ENCODE peak calls at places on chromosome 12, in seven cellular contexts. T, B, O, X, G, C and F are unnamed samples.
A peak's percentile ranks its signal among the peaks of the same experiment; 100 is the strongest.

GRCh38 chr12:89693639-89694202 is 14.9 kb downstream of the ATP2B1 start:
- DNase-seq in C (no peak), O (no peak), T (no peak), B (no peak), X (no peak), G (no peak), F (no peak)

GRCh38 chr12:109724321-109724892 is 10.8 kb downstream of the FAM222A start:
- DNase-seq in O (no peak), G (no peak), B (no peak), T (no peak), C (no peak), X (no peak), F (no peak)

GRCh38 chr12:120265203-120265482 is 387 bp downstream of the PXN start:
- DNase-seq in B (peak; percentile 24), G (no peak), C (no peak), O (no peak), T (no peak), X (no peak), F (no peak)

GRCh38 chr12:122421263-122421814 is 1.1 kb downstream of the CLIP1 start:
- DNase-seq in B (peak; percentile 77), X (no peak), C (no peak), T (no peak), O (peak; percentile 31), G (peak; percentile 40), F (no peak)

GRCh38 chr12:119715268-119715620 is 47.3 kb downstream of the PRKAB1 start:
- DNase-seq in C (no peak), O (no peak), T (no peak), B (no peak), G (peak; percentile 27), X (no peak), F (no peak)

GRCh38 chr12:80814453-80814852 is 97.7 kb downstream of the MYF5 start:
- DNase-seq in C (no peak), O (no peak), X (no peak), T (no peak), B (no peak), G (no peak), F (no peak)

GRCh38 chr12:108140501-108140900 is 11.4 kb downstream of the WSCD2 start:
- DNase-seq in C (no peak), O (no peak), B (no peak), G (no peak), T (no peak), X (peak; percentile 44), F (no peak)

GRCh38 chr12:2299207-2299606 is 246.4 kb downstream of the CACNA1C start:
- DNase-seq in O (no peak), T (no peak), B (no peak), C (no peak), G (no peak), X (peak; percentile 26), F (no peak)

GRCh38 chr12:122227341-122227740 is 1.5 kb upstream of the DIABLO start:
- DNase-seq in C (no peak), B (no peak), X (no peak), O (no peak), G (no peak), T (no peak), F (peak; percentile 33)

DNA sequence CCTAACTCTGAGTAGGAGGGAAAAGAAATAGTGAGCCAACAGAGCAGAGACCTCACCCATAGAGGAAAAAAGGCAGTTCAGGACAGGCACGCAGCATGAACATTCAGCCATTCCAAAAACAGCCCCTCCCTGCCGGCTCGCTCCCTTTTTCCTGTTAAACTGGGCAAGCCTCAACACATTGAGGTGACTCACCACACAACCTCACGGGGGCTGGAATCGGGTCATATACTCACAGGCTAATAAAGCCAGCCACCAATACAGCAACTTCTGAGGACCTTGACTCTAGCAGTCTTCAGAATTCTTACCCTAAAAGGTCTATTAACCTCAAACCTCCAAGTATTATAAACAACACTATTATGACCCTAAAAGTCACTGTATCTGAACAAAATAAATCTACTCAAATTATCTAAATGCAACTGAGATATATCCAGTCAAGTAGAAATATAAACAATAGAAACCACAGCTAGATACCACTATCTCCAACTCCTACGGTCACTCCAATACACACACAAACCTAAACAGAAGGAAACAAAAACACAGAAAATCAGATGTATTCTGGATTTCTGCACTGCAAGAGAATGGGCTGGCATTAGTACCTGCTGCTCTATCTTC is 6.3 kb downstream of the YBX3 start:
- DNase-seq in C (peak; percentile 75), T (peak; percentile 75), G (peak; percentile 5), B (peak; percentile 92), O (peak; percentile 78), X (peak; percentile 87), F (no peak)
- H3K4me3 ChIP-seq in C (peak overlapping the region; percentile 14), T (peak overlapping the region; percentile 13), G (no peak overlapping the region), B (peak overlapping the region; percentile 83), O (peak overlapping the region; percentile 96), X (peak overlapping the region; percentile 96), F (no peak overlapping the region)

GRCh38 chr12:102950107-102950949 is 7.1 kb upstream of the ASCL1 start:
- DNase-seq in T (no peak), C (no peak), X (peak; percentile 89), B (no peak), G (peak; percentile 65), O (no peak), F (no peak)
- H3K9me3 ChIP-seq in T (no peaks in the 10 kb centered on the region), C (no peaks in the 10 kb centered on the region), X (no peaks in the 10 kb centered on the region), B (no peaks in the 10 kb centered on the region), G (no peaks in the 10 kb centered on the region), O (peaks cover 6% of the 10 kb centered on the region), F (no peaks in the 10 kb centered on the region)

GRCh38 chr12:105331805-105332251 is 1.3 kb downstream of the C12orf75 start:
- DNase-seq in X (peak; percentile 76), T (no peak), C (no peak), B (no peak), O (no peak), G (peak; percentile 24), F (no peak)
- H3K4me3 ChIP-seq in X (peak overlapping the region; percentile 85), T (peak overlapping the region; percentile 62), C (peak overlapping the region; percentile 81), B (no peak overlapping the region), O (no peak overlapping the region), G (peak overlapping the region; percentile 38), F (peak overlapping the region; percentile 65)

GRCh38 chr12:57777367-57777766 is 5.0 kb downstream of the EEF1AKMT3 start:
- DNase-seq in B (no peak), X (no peak), T (no peak), C (no peak), O (no peak), G (no peak), F (no peak)

GRCh38 chr12:57776247-57776587 is 3.8 kb downstream of the EEF1AKMT3 start:
- DNase-seq in G (no peak), B (no peak), T (no peak), C (no peak), O (no peak), X (no peak), F (no peak)

GRCh38 chr12:57775044-57775443 is 2.6 kb downstream of the EEF1AKMT3 start:
- DNase-seq in X (no peak), O (no peak), B (no peak), T (no peak), G (no peak), C (no peak), F (no peak)

GRCh38 chr12:57772429-57773322 is at the start of gene EEF1AKMT3:
- DNase-seq in G (peak; percentile 62), T (no peak), X (no peak), B (peak; percentile 42), C (peak; percentile 71), O (peak; percentile 75), F (no peak)

DNA sequence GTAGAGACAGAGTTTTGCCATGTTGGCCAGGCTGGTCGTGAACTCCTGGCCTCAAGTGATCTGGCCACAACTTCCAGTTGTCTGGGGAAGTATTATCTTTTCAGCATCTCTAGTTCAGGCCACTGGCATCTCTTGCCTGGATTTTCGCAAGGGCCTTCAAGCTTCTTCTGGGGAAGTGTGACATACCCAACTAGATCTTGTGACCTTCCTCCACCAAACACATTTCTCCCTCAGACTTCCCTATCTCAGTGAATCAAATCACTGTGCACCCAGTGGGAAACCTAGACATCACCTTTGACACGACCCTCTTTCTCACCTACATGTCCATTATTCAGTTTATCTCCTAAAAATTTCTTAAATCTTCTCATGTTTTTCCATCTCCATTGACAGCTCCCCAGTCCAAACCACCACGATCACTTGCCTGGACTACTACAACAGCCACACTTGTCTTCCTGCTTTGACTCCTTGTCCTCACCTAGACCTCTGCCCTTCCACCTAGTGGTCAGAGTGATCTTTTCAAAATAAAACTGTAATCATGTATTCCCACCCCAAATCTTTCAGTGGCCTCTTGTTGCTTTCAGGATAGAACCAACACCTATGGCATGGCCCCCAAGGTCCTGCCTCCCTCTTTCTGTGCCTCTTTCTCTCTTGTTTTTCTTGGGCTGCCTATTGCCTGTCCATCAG is 3.3 kb downstream of the EEF1AKMT3 start:
- DNase-seq in B (no peak), T (no peak), X (no peak), O (no peak), C (no peak), G (no peak), F (no peak)
- H3K9me3 ChIP-seq in B (no peaks in the 10 kb centered on the region), T (no peaks in the 10 kb centered on the region), X (no peaks in the 10 kb centered on the region), O (no peaks in the 10 kb centered on the region), C (no peaks in the 10 kb centered on the region), G (no peaks in the 10 kb centered on the region), F (no peaks in the 10 kb centered on the region)